ENCODE peak calls at places on chromosomes 6 and 20, in five cellular contexts. E is prostate gland, R is body of pancreas, L is HepG2, J is sigmoid colon. V is an unnamed sample.

GRCh38 chr20:52279667-52280180 is 88.1 kb upstream of the ZFP64 start:
- DNase-seq in R (no peak), L (no peak), E (no peak), J (no peak), V (no peak)

GRCh38 chr6:5681480-5681879 is 325.2 kb downstream of the NRN1 start:
- DNase-seq in L (no peak), E (no peak), R (no peak), J (no peak), V (no peak)

GRCh38 chr6:3454206-3455016 is 2.4 kb downstream of the SLC22A23 start:
- DNase-seq in R (no peak), E (no peak), L (peak; percentile 48), J (no peak), V (no peak)

GRCh38 chr6:291697-292505 is at the start of gene DUSP22:
- DNase-seq in R (peak; percentile 94), E (peak; percentile 90), L (peak; percentile 80), J (peak; percentile 93), V (peak; percentile 76)

GRCh38 chr20:40493071-40493470 is 196.0 kb downstream of the MAFB start:
- DNase-seq in L (no peak), E (no peak), R (peak; percentile 51), J (peak; percentile 82), V (peak; percentile 33)

GRCh38 chr6:168703970-168704369 is 263.0 kb downstream of the SMOC2 start:
- DNase-seq in R (no peak), E (no peak), J (peak; percentile 38), L (no peak), V (no peak)

GRCh38 chr6:107812370-107812769 is 11.7 kb downstream of the SCML4 start:
- DNase-seq in L (no peak), R (no peak), E (no peak), J (no peak), V (no peak)

GRCh38 chr6:56764081-56764566 is 121.4 kb upstream of the DST start:
- DNase-seq in L (peak; percentile 69), E (no peak), R (no peak), J (no peak), V (no peak)

GRCh38 chr6:109013551-109014101 is 81.0 kb downstream of the SESN1 start:
- DNase-seq in J (no peak), L (no peak), R (no peak), E (no peak), V (no peak)

GRCh38 chr6:19835605-19836004 is 1.6 kb upstream of the ID4 start:
- DNase-seq in L (no peak), E (no peak), R (no peak), J (no peak), V (no peak)

GRCh38 chr6:33273129-33273923 is 1.5 kb downstream of the RPS18 start:
- DNase-seq in L (no peak), R (no peak), E (no peak), J (no peak), V (no peak)
- TF ChIP-seq POLR2A in L (no peak), R (no peak), E (no peak), J (no peak), V (no peak)

GRCh38 chr20:3766832-3767433 is 620 bp downstream of the ADISSP start:
- DNase-seq in R (no peak), L (no peak), J (peak; percentile 68), E (no peak), V (no peak)

GRCh38 chr20:3765171-3765887 is 2.2 kb downstream of the ADISSP start:
- DNase-seq in J (no peak), E (no peak), L (no peak), R (no peak), V (no peak)

GRCh38 chr20:3764659-3765058 is 2.9 kb downstream of the ADISSP start:
- DNase-seq in R (no peak), J (no peak), E (no peak), L (no peak), V (no peak)

GRCh38 chr20:3767434-3768341 is at the start of gene ADISSP:
- DNase-seq in R (peak; percentile 98), L (peak; percentile 99), E (peak; percentile 97), J (peak; percentile 100), V (peak; percentile 98)

DNA sequence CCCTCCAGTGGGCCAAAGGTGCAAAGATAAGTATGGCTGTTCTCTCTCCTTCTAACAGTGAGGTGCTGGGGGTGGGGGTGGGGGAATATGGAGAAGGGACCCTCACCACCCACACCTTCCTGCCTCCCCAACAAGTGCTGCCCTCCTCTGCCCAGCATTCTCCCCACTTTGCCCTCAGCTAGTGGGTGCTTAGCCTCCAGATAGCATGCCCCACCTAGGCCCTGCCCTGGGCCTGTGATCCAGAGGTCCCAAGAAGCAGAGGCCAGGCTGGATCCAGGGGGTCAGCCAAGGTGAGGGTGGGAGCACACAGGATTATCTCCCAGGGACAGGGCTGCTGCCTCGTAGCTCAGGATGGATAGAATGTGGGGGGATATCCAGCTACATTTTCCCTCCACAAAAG is 1.2 kb downstream of the ADISSP start:
- DNase-seq in R (no peak), L (no peak), E (no peak), J (peak; percentile 65), V (no peak)
- H3K4me3 ChIP-seq in R (no peak overlapping the region), L (peak overlapping the region; percentile 93), E (no peak overlapping the region), J (peak overlapping the region; percentile 78), V (peak overlapping the region; percentile 77)

GRCh38 chr20:62195736-62196135 is 12.9 kb downstream of the MTG2 start:
- DNase-seq in E (no peak), R (no peak), L (no peak), J (no peak), V (no peak)

GRCh38 chr20:62197801-62198200 is 15.0 kb downstream of the MTG2 start:
- DNase-seq in J (no peak), E (no peak), L (no peak), R (no peak), V (no peak)

GRCh38 chr20:62196286-62196685 is 13.5 kb downstream of the MTG2 start:
- DNase-seq in E (no peak), J (no peak), R (no peak), L (no peak), V (no peak)

GRCh38 chr20:62198496-62198895 is 15.7 kb downstream of the MTG2 start:
- DNase-seq in J (no peak), R (no peak), L (no peak), E (no peak), V (no peak)

GRCh38 chr20:62197321-62197720 is 14.5 kb downstream of the MTG2 start:
- DNase-seq in E (no peak), J (no peak), L (no peak), R (no peak), V (no peak)
- TF ChIP-seq POLR2A in E (no peak), J (no peak), L (no peak), R (no peak), V (no peak)

GRCh38 chr6:93419304-93420162 is at the start of gene EPHA7:
- DNase-seq in R (peak; percentile 94), E (peak; percentile 96), J (peak; percentile 97), L (no peak), V (peak; percentile 80)

GRCh38 chr6:93416575-93417420 is 2.6 kb downstream of the EPHA7 start:
- DNase-seq in J (peak; percentile 70), R (peak; percentile 2), L (no peak), E (peak; percentile 16), V (no peak)

GRCh38 chr6:93417421-93417996 is 1.9 kb downstream of the EPHA7 start:
- DNase-seq in J (peak; percentile 60), L (no peak), R (no peak), E (no peak), V (no peak)

GRCh38 chr6:93418448-93419303 is 683 bp downstream of the EPHA7 start:
- DNase-seq in J (peak; percentile 72), L (no peak), E (peak; percentile 40), R (peak; percentile 4), V (no peak)

DNA sequence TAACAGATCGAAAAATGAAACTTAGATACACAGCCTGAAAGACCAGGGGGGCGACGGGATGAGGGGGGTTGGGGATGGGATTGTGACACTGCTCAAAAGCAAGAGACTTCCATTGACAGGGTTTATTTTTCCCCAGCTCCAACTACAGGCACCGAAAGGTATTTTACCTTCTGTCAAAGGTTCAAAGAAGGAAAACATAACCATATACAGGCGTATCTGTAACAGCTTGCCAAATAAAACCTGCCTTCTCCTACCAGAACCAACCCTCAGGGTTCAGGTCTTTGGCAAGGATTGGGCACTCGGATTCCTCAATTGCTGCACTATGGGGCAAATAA is 1.3 kb downstream of the EPHA7 start:
- DNase-seq in E (no peak), L (no peak), J (no peak), R (no peak), V (no peak)
- H3K4me3 ChIP-seq in E (peak overlapping the region; percentile 50), L (no peak overlapping the region), J (peak overlapping the region; percentile 59), R (peak overlapping the region; percentile 35), V (peak overlapping the region; percentile 52)

DNA sequence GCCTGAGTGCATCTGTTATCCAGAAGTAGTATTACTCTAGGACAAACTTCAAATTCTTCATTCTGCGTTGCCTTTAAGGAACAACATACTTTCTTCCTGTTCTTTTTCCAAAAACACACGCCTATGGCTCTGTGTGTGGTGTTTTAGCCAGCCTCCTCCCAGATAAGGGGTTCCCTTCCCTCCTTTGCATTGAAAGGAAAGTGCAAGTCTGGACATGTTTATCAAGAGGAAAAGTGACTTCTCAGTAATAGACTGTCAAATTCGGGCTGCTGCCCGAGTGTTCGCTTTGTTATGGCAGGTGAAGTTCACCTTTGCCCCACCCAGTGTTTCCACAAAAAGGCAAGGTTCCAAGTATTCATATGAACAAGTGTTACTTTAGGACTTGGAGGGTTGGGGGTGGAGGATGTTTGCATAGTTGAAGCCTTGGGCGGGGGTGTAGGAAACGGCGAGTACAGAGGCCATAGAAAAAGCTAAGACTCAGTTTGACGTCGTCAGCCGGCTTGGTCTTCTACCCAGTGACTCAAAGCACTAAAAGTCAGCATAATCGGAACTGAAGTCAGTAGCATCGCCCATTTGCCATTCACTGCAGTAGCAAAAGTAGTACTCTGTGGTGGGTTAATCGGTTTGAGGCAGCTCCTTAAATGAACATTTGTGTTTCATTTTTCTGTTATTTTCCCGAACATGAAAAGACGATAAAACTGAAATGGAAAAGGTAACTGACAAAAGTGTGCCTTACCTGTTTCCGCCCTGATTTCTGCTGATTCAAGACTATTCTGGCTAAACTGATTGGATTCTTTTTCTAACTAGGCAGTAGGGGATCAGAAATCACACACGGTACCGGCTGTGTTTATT is 12.5 kb downstream of the PRDM1 start:
- DNase-seq in L (no peak), R (peak; percentile 66), E (no peak), J (no peak), V (peak; percentile 28)
- TF ChIP-seq POLR2A in L (no peak), R (no peak), E (no peak), J (no peak), V (peak; percentile 29)

GRCh38 chr20:61822396-61822795 is 243.3 kb downstream of the TAF4 start:
- DNase-seq in L (no peak), R (no peak), E (no peak), J (no peak), V (no peak)
- H3K4me3 ChIP-seq in L (no peak overlapping the region), R (no peak overlapping the region), E (no peak overlapping the region), J (no peak overlapping the region), V (no peak overlapping the region)

GRCh38 chr6:26025894-26026832 is 61.1 kb upstream of the HFE start:
- DNase-seq in J (peak; percentile 99), R (peak; percentile 98), E (peak; percentile 94), L (peak; percentile 97), V (peak; percentile 86)
- TF ChIP-seq POLR2A in J (peak; percentile 46), R (no peak), E (peak; percentile 34), L (peak; percentile 28), V (peak; percentile 7)

DNA sequence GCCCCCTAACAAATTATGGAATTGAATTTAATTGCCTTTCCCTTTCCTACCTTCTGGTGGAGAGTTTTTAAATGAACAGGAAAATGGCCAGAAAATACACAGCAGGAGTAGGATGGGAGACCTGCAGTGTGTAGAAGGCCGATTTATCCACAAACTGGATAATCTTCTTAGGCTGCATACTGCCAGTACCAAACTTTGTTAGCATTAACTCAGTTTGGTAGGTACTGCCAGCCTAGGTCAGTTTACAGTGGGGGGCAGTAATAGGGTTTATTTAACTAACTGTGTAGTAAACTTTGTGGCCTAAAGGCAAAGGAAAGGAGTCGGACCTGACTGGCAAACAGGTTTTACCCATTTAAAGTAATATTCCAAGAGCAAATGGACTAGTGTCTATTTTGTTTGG is 4.6 kb downstream of the NCOA3 start:
- DNase-seq in J (no peak), L (no peak), E (peak; percentile 10), R (no peak), V (no peak)
- H3K4me3 ChIP-seq in J (no peak overlapping the region), L (no peak overlapping the region), E (no peak overlapping the region), R (no peak overlapping the region), V (no peak overlapping the region)